ENCODE peak calls at places on chromosomes 3 and 15, in four cellular contexts. A, O, L and G are unnamed samples.

GRCh38 chr3:137282871-137283270 is 325.1 kb downstream of the IL20RB start:
- DNase-seq in O (no peak), L (no peak), A (no peak), G (no peak)

GRCh38 chr3:138113309-138113708 is 2.1 kb downstream of the DZIP1L start:
- DNase-seq in O (no peak), A (no peak), L (no peak), G (no peak)

GRCh38 chr3:119223511-119223910 is 17.2 kb downstream of the B4GALT4 start:
- DNase-seq in O (no peak), A (no peak), L (no peak), G (no peak)

GRCh38 chr3:173826901-173827609 is 429.5 kb downstream of the NLGN1 start:
- DNase-seq in L (no peak), A (peak), O (no peak), G (peak)

GRCh38 chr3:171704002-171704401 is 106.3 kb downstream of the PLD1 start:
- DNase-seq in O (peak), A (peak), L (no peak), G (peak)

GRCh38 chr3:88480822-88481221 is 331.1 kb downstream of the C3orf38 start:
- DNase-seq in L (no peak), A (no peak), O (no peak), G (no peak)

GRCh38 chr3:197491923-197492664 is 63.7 kb downstream of the BDH1 start:
- DNase-seq in O (no peak), A (no peak), L (no peak), G (no peak)

GRCh38 chr3:170956647-170957046 is 48.2 kb upstream of the EIF5A2 start:
- DNase-seq in L (no peak), O (no peak), A (no peak), G (no peak)

GRCh38 chr3:58025824-58026579 is 17.8 kb downstream of the FLNB start:
- DNase-seq in L (no peak), O (no peak), A (peak), G (no peak)

GRCh38 chr15:80834402-80834801 is 55.2 kb downstream of the CEMIP start:
- DNase-seq in L (no peak), A (no peak), O (no peak), G (no peak)

GRCh38 chr3:17075907-17076306 is 191.2 kb downstream of the PLCL2 start:
- DNase-seq in L (no peak), A (no peak), O (no peak), G (no peak)

GRCh38 chr15:60592386-60593339 is 113.7 kb upstream of the ICE2 start:
- DNase-seq in O (peak), A (peak), L (peak), G (peak)

GRCh38 chr15:84603630-84604379 is 3.0 kb downstream of the ZSCAN2 start:
- DNase-seq in O (no peak), L (no peak), A (no peak), G (no peak)

GRCh38 chr3:8319935-8320634 is 181.5 kb upstream of the LMCD1 start:
- DNase-seq in L (no peak), O (peak), A (peak), G (peak)

GRCh38 chr3:149462653-149463052 is 11.8 kb upstream of the TM4SF4 start:
- DNase-seq in L (no peak), A (peak), O (no peak), G (peak)

GRCh38 chr3:129663045-129663446 is 56.6 kb upstream of the PLXND1 start:
- DNase-seq in L (no peak), O (peak), A (no peak), G (peak)

GRCh38 chr15:78533331-78533730 is 6.9 kb upstream of the PSMA4 start:
- DNase-seq in L (no peak), A (no peak), O (no peak), G (no peak)

GRCh38 chr15:78067328-78068241 is 9.9 kb downstream of the TBC1D2B start:
- DNase-seq in L (no peak), O (no peak), A (no peak), G (peak)

GRCh38 chr3:184765730-184766074 is 46.3 kb upstream of the VPS8 start:
- DNase-seq in A (no peak), O (peak), L (no peak), G (no peak)

GRCh38 chr3:194577985-194578905 is 55.0 kb downstream of the TMEM44 start:
- DNase-seq in L (peak), A (peak), O (peak), G (peak)

GRCh38 chr3:172634948-172635347 is 75.9 kb downstream of the NCEH1 start:
- DNase-seq in A (peak), L (no peak), O (no peak), G (no peak)

GRCh38 chr15:45719490-45719889 is 84.7 kb downstream of the SQOR start:
- DNase-seq in A (peak), O (no peak), L (no peak), G (no peak)

GRCh38 chr3:64224826-64225606 is at the start of gene PRICKLE2:
- DNase-seq in A (peak), O (no peak), L (peak), G (peak)
- TF ChIP-seq CTCF in A (peak), O (no peak), L (peak), G (peak)

GRCh38 chr3:38662544-38662943 is 13.1 kb upstream of the SCN5A start:
- DNase-seq in A (peak), O (no peak), L (no peak), G (peak)
- TF ChIP-seq CTCF in A (peak), O (peak), L (no peak), G (peak)

GRCh38 chr3:182979719-182980191 is 583 bp downstream of the DCUN1D1 start:
- DNase-seq in A (peak), O (peak), L (no peak), G (no peak)
- TF ChIP-seq CTCF in A (no peak), O (no peak), L (no peak), G (no peak)

DNA sequence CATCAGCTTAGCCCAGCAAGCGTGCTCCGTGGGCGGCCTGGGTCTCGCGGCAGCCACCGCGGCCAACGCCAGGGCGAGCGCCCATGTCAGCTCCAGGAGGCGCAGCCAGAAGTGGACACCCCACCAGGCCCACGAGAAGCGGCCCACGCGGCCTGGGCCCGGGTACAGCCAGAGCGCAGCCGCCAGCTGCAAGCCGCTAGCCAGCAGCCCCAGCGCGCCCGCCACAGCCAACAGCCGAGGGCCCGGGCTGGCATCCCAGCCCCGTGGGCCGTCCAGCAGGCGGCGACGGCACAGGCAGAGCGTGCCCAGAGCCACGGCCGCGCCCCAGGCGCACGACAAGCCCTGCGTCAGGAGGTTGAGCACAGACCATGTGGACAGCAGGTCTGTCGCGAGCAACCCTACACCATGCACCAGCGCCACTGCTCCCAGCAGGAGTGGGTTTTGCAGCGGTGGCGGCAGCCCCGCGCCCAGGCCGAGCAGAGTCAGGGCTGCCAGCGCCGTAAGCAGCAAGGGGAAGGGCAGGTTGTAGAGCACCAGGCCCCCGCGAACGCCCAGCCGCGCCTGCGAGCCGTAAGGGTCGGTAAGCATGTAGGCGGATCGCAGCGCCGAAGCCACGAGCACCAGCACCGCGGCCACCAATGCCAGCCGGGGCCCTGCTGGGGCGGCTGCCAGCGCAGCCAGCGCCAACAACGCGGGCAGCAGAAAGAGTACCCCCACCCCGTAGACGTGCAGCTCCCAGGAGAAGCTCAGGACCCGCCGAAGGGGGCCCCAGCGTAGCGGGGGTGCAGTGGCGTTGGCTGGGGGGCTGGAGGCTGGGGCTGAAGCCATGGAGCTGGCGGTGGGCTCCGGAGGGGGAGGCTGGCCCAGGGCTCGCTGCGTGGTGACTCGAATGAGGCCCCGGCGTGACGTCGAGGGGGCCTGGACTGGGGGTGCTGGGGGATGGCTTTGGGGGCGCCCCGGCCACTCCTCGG is 4.9 kb downstream of the PRRT3 start:
- DNase-seq in L (peak), O (peak), A (peak), G (peak)
- TF ChIP-seq CTCF in L (peak), O (peak), A (peak), G (peak)

DNA sequence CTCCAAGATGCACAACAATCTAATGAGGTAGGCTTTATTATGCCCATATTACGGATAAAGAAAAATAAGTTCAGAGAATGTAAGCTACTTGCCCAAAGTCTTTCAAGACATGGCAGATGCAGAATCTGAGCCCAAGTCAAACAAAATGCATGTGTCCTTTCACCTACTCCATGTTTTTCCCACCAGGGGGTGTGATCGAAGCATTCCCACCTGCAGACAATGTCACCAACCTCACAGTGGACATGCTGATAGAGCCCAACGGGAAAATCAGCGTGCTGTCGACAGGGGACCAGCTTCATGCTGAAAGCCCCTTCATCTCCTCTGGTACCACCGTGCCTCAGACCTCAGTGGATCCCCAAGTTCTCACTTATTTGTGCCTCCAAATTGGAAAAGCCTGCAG is 99.8 kb upstream of the C15orf61 start:
- DNase-seq in L (no peak), A (no peak), O (no peak), G (no peak)
- TF ChIP-seq CTCF in L (no peak), A (no peak), O (no peak), G (no peak)